ENCODE peak calls at places on chromosomes 4 and X, in five cellular contexts. One of them, this sample, is unnamed.

GRCh38 chr4:113468165-113469022 is 293.1 kb downstream of the CAMK2D start:
- DNase-seq in fibroblast of pulmonary artery: peak
- DNase-seq in right lobe of liver: peak
- DNase-seq in PC-3: peak
- DNase-seq in IMR-90: peak
- DNase-seq in this sample: peak

GRCh38 chrX:73916931-73917657 is 354.1 kb downstream of the CHIC1 start:
- DNase-seq in fibroblast of pulmonary artery: peak
- DNase-seq in right lobe of liver: no peak
- DNase-seq in PC-3: peak
- DNase-seq in IMR-90: peak
- DNase-seq in this sample: peak

GRCh38 chrX:30373951-30374350 is 64.8 kb upstream of the NR0B1 start:
- DNase-seq in fibroblast of pulmonary artery: no peak
- DNase-seq in right lobe of liver: no peak
- DNase-seq in PC-3: no peak
- DNase-seq in IMR-90: no peak
- DNase-seq in this sample: no peak

GRCh38 chrX:14291626-14292025 is 237.7 kb upstream of the GLRA2 start:
- DNase-seq in fibroblast of pulmonary artery: no peak
- DNase-seq in right lobe of liver: no peak
- DNase-seq in PC-3: no peak
- DNase-seq in IMR-90: no peak
- DNase-seq in this sample: no peak

GRCh38 chr4:151641167-151641566 is 119.6 kb downstream of the GATB start:
- DNase-seq in fibroblast of pulmonary artery: peak
- DNase-seq in right lobe of liver: no peak
- DNase-seq in PC-3: peak
- DNase-seq in IMR-90: peak
- DNase-seq in this sample: peak

GRCh38 chr4:15003891-15004700 is 1.8 kb downstream of the CPEB2 start:
- DNase-seq in fibroblast of pulmonary artery: no peak
- DNase-seq in right lobe of liver: peak
- DNase-seq in PC-3: peak
- DNase-seq in IMR-90: no peak
- DNase-seq in this sample: peak

GRCh38 chr4:132071815-132072214 is 1077.3 kb upstream of the PCDH10 start:
- DNase-seq in fibroblast of pulmonary artery: peak
- DNase-seq in right lobe of liver: no peak
- DNase-seq in PC-3: peak
- DNase-seq in IMR-90: peak
- DNase-seq in this sample: peak

GRCh38 chr4:32189130-32189529 is 1469.0 kb downstream of the PCDH7 start:
- DNase-seq in fibroblast of pulmonary artery: no peak
- DNase-seq in right lobe of liver: no peak
- DNase-seq in PC-3: no peak
- DNase-seq in IMR-90: no peak
- DNase-seq in this sample: no peak

GRCh38 chr4:42638993-42639392 is 17.9 kb downstream of the ATP8A1 start:
- DNase-seq in fibroblast of pulmonary artery: no peak
- DNase-seq in right lobe of liver: no peak
- DNase-seq in PC-3: no peak
- DNase-seq in IMR-90: no peak
- DNase-seq in this sample: no peak

GRCh38 chrX:96909291-96909690 is 25.6 kb downstream of the RPA4 start:
- DNase-seq in fibroblast of pulmonary artery: peak
- DNase-seq in right lobe of liver: no peak
- DNase-seq in PC-3: no peak
- DNase-seq in IMR-90: peak
- DNase-seq in this sample: no peak

GRCh38 chrX:120457766-120458180 is 11.3 kb downstream of the LAMP2 start:
- DNase-seq in fibroblast of pulmonary artery: peak
- DNase-seq in right lobe of liver: no peak
- DNase-seq in PC-3: peak
- DNase-seq in IMR-90: peak
- DNase-seq in this sample: peak

GRCh38 chr4:159141193-159141592 is 38.3 kb downstream of the RAPGEF2 start:
- DNase-seq in fibroblast of pulmonary artery: no peak
- DNase-seq in right lobe of liver: no peak
- DNase-seq in PC-3: no peak
- DNase-seq in IMR-90: peak
- DNase-seq in this sample: no peak

GRCh38 chr4:129583868-129584267 is 487.9 kb downstream of the C4orf33 start:
- DNase-seq in fibroblast of pulmonary artery: peak
- DNase-seq in right lobe of liver: no peak
- DNase-seq in PC-3: no peak
- DNase-seq in IMR-90: no peak
- DNase-seq in this sample: peak

GRCh38 chr4:48970471-48970921 is 15.6 kb upstream of the CWH43 start:
- DNase-seq in fibroblast of pulmonary artery: peak
- DNase-seq in right lobe of liver: no peak
- DNase-seq in PC-3: peak
- DNase-seq in IMR-90: peak
- DNase-seq in this sample: peak

GRCh38 chrX:15509845-15510244 is 9.2 kb downstream of the BMX start:
- DNase-seq in fibroblast of pulmonary artery: no peak
- DNase-seq in right lobe of liver: no peak
- DNase-seq in PC-3: no peak
- DNase-seq in IMR-90: no peak
- DNase-seq in this sample: no peak

GRCh38 chr4:19983072-19983471 is 268.6 kb upstream of the SLIT2 start:
- DNase-seq in fibroblast of pulmonary artery: peak
- DNase-seq in right lobe of liver: no peak
- DNase-seq in PC-3: peak
- DNase-seq in IMR-90: peak
- DNase-seq in this sample: peak

GRCh38 chrX:21374163-21374993 is at the start of gene CNKSR2:
- DNase-seq in fibroblast of pulmonary artery: peak
- DNase-seq in right lobe of liver: peak
- DNase-seq in PC-3: peak
- DNase-seq in IMR-90: peak
- DNase-seq in this sample: peak

GRCh38 chr4:114116861-114117260 is 137.4 kb upstream of the ARSJ start:
- DNase-seq in fibroblast of pulmonary artery: no peak
- DNase-seq in right lobe of liver: no peak
- DNase-seq in PC-3: no peak
- DNase-seq in IMR-90: no peak
- DNase-seq in this sample: no peak

GRCh38 chr4:81465668-81466357 is 5.9 kb downstream of the RASGEF1B start:
- DNase-seq in fibroblast of pulmonary artery: no peak
- DNase-seq in right lobe of liver: no peak
- DNase-seq in PC-3: no peak
- DNase-seq in IMR-90: no peak
- DNase-seq in this sample: no peak

GRCh38 chr4:152408514-152409327 is 127.2 kb downstream of the FBXW7 start:
- DNase-seq in fibroblast of pulmonary artery: peak
- DNase-seq in right lobe of liver: no peak
- DNase-seq in PC-3: peak
- DNase-seq in IMR-90: peak
- DNase-seq in this sample: peak

GRCh38 chrX:135087867-135088266 is 32.5 kb downstream of the ETDB start:
- DNase-seq in fibroblast of pulmonary artery: no peak
- DNase-seq in right lobe of liver: no peak
- DNase-seq in PC-3: no peak
- DNase-seq in IMR-90: no peak
- DNase-seq in this sample: no peak

GRCh38 chrX:56800801-56801200 is 71.8 kb downstream of the NBDY start:
- DNase-seq in fibroblast of pulmonary artery: peak
- DNase-seq in right lobe of liver: no peak
- DNase-seq in PC-3: no peak
- DNase-seq in IMR-90: no peak
- DNase-seq in this sample: no peak

GRCh38 chr4:37138019-37138653 is 106.4 kb upstream of the NWD2 start:
- DNase-seq in fibroblast of pulmonary artery: no peak
- DNase-seq in right lobe of liver: no peak
- DNase-seq in PC-3: no peak
- DNase-seq in IMR-90: no peak
- DNase-seq in this sample: no peak

GRCh38 chr4:37130465-37130864 is 114.1 kb upstream of the NWD2 start:
- DNase-seq in fibroblast of pulmonary artery: no peak
- DNase-seq in right lobe of liver: no peak
- DNase-seq in PC-3: no peak
- DNase-seq in IMR-90: no peak
- DNase-seq in this sample: peak

GRCh38 chr4:37132351-37132989 is 112.1 kb upstream of the NWD2 start:
- DNase-seq in fibroblast of pulmonary artery: no peak
- DNase-seq in right lobe of liver: no peak
- DNase-seq in PC-3: no peak
- DNase-seq in IMR-90: no peak
- DNase-seq in this sample: no peak
- TF ChIP-seq CTCF in fibroblast of pulmonary artery: no peak
- TF ChIP-seq CTCF in right lobe of liver: no peak
- TF ChIP-seq CTCF in PC-3: no peak
- TF ChIP-seq CTCF in IMR-90: no peak
- TF ChIP-seq CTCF in this sample: no peak

GRCh38 chrX:133042260-133042659 is 54.6 kb downstream of the USP26 start:
- DNase-seq in fibroblast of pulmonary artery: no peak
- DNase-seq in right lobe of liver: no peak
- DNase-seq in PC-3: no peak
- DNase-seq in IMR-90: no peak
- DNase-seq in this sample: no peak

GRCh38 chrX:133046601-133047000 is 50.3 kb downstream of the USP26 start:
- DNase-seq in fibroblast of pulmonary artery: no peak
- DNase-seq in right lobe of liver: no peak
- DNase-seq in PC-3: no peak
- DNase-seq in IMR-90: no peak
- DNase-seq in this sample: no peak

GRCh38 chrX:133048751-133049150 is 48.2 kb downstream of the USP26 start:
- DNase-seq in fibroblast of pulmonary artery: no peak
- DNase-seq in right lobe of liver: no peak
- DNase-seq in PC-3: no peak
- DNase-seq in IMR-90: no peak
- DNase-seq in this sample: no peak

DNA sequence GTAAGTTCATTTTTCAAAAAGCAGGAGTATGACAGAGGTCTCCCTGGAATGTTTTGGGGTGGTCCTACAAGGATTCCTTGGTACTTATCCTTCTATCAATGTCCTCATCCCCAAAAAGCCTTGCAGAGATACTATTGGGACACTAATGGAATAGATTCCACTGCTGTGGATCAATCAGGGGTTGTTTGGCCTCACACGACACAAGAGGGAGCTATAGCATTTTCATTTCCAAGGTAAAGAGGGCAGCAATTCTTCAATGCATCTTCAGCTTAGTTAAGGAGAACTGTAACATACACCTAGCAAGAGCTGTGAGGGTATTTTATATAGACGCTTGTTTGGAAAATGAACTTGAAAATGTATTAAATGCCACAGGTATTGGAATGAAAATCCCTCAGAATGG is 50.9 kb downstream of the USP26 start:
- DNase-seq in fibroblast of pulmonary artery: no peak
- DNase-seq in right lobe of liver: no peak
- DNase-seq in PC-3: peak
- DNase-seq in IMR-90: peak
- DNase-seq in this sample: peak
- TF ChIP-seq CTCF in fibroblast of pulmonary artery: no peak
- TF ChIP-seq CTCF in right lobe of liver: peak
- TF ChIP-seq CTCF in PC-3: peak
- TF ChIP-seq CTCF in IMR-90: peak
- TF ChIP-seq CTCF in this sample: peak

GRCh38 chr4:17647927-17648326 is 33.5 kb downstream of the MED28 start:
- DNase-seq in fibroblast of pulmonary artery: no peak
- DNase-seq in right lobe of liver: no peak
- DNase-seq in PC-3: peak
- DNase-seq in IMR-90: no peak
- DNase-seq in this sample: no peak
- TF ChIP-seq CTCF in fibroblast of pulmonary artery: peak
- TF ChIP-seq CTCF in right lobe of liver: no peak
- TF ChIP-seq CTCF in PC-3: peak
- TF ChIP-seq CTCF in IMR-90: no peak
- TF ChIP-seq CTCF in this sample: no peak

DNA sequence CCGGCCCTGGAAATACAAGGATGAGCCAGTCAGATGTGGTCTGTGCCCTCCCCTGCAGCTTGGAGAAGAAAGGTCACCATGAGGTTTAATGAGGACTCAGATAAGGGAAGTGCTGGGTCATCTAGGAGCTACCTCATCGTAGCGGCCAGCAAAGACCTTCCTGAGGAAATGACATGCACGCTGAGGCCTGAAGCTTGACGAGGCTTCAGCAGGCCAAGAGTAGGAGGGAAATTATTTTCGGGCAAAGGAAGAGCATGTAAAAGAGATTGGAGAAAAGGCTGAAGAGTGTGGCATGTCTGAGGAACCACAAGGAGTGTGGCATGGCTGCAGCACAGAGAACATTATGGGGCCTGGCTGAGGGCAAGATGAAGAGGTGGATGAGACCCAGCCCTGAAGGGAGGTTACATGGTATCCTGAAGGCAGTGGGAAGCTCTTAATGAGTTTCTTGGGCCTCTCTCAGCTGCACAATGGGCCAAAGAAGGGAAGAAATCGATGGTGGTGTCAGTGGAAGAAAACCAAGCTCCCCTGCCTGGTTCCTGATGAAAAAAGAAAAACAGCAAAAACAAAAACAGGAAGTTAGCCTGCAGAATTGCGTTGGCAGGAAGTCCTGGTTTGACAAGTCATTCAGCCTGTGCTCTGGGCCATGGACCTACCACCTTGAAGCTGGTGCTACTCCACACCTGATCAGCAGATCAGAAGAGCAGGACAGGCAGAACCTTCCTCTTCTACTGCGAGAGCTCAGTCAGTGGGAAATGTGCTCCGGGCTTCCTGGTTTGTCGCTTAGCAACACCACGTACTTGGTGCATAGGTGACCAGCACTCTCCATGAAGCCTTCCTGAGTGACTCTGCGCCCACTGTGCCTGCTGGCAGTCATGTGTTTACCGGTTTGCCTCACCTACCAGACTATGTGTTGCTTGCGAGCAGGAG is 134.5 kb upstream of the KLF3 start:
- DNase-seq in fibroblast of pulmonary artery: no peak
- DNase-seq in right lobe of liver: peak
- DNase-seq in PC-3: peak
- DNase-seq in IMR-90: no peak
- DNase-seq in this sample: peak
- TF ChIP-seq CTCF in fibroblast of pulmonary artery: no peak
- TF ChIP-seq CTCF in right lobe of liver: no peak
- TF ChIP-seq CTCF in PC-3: no peak
- TF ChIP-seq CTCF in IMR-90: no peak
- TF ChIP-seq CTCF in this sample: no peak

This sample was measured in epithelial cell of esophagus.